ENCODE peak calls at places on chromosomes 12 and 14, in seven cellular contexts. H is adrenal gland; O is activated CD4-positive, alpha-beta T cell treated with anti-CD3 and anti-CD28 coated beads, Interleukin-2, amount 10 ng/mL, durations not matched to agents 7 days and 5 days; R is foreskin fibroblast; E is BJ; W is neural crest cell; S is substantia nigra. B is an unnamed sample.

GRCh38 chr14:88729159-88729558 is 63.6 kb downstream of the EML5 start:
- DNase-seq in S (no peak), E (no peak), H (no peak), O (no peak), W (no peak), R (no peak), B (no peak)

GRCh38 chr14:44404599-44405349 is 102.3 kb downstream of the FSCB start:
- DNase-seq in R (no peak), O (no peak), H (no peak), E (no peak), W (no peak), S (no peak), B (no peak)

GRCh38 chr12:126883737-126884136 is 1383.2 kb upstream of the TMEM132C start:
- DNase-seq in E (no peak), S (no peak), H (no peak), R (no peak), W (no peak), O (no peak), B (no peak)

GRCh38 chr14:90900712-90901111 is 84.5 kb upstream of the TTC7B start:
- DNase-seq in E (no peak), W (no peak), O (no peak), H (no peak), R (no peak), S (no peak), B (no peak)

GRCh38 chr12:117441751-117442150 is 80.3 kb upstream of the NOS1 start:
- DNase-seq in O (no peak), S (peak; percentile 69), H (peak; percentile 58), E (no peak), R (no peak), W (no peak), B (no peak)

GRCh38 chr14:98189944-98190343 is 1082.1 kb downstream of the BCL11B start:
- DNase-seq in R (no peak), H (no peak), W (no peak), S (no peak), E (no peak), O (no peak), B (no peak)

GRCh38 chr14:101815994-101816393 is 54.5 kb downstream of the PPP2R5C start:
- DNase-seq in R (no peak), W (no peak), H (no peak), O (no peak), S (no peak), E (no peak), B (no peak)

GRCh38 chr12:92539966-92540791 is 162.6 kb upstream of the PLEKHG7 start:
- DNase-seq in O (peak; percentile 29), S (peak; percentile 5), E (no peak), R (no peak), H (no peak), W (peak; percentile 12), B (peak; percentile 21)

GRCh38 chr12:98939350-98939749 is 294.3 kb downstream of the APAF1 start:
- DNase-seq in S (peak; percentile 6), R (peak; percentile 8), H (no peak), E (peak; percentile 0), W (no peak), O (no peak), B (no peak)

GRCh38 chr14:86072134-86072894 is 542.4 kb downstream of the FLRT2 start:
- DNase-seq in O (no peak), E (no peak), H (no peak), W (no peak), R (no peak), S (no peak), B (no peak)

GRCh38 chr12:20350495-20350894 is 17.8 kb upstream of the PDE3A start:
- DNase-seq in R (no peak), S (no peak), O (no peak), E (no peak), H (no peak), W (no peak), B (no peak)

GRCh38 chr12:28998662-28999120 is 150.4 kb upstream of the FAR2 start:
- DNase-seq in S (no peak), O (no peak), E (peak; percentile 3), H (peak; percentile 16), W (no peak), R (peak; percentile 46), B (no peak)

GRCh38 chr14:50230601-50231474 is 540 bp downstream of the SOS2 start:
- DNase-seq in H (peak; percentile 65), W (peak; percentile 40), O (peak; percentile 50), E (no peak), R (peak; percentile 27), S (peak; percentile 32), B (peak; percentile 59)

GRCh38 chr12:93122089-93122488 is 193.0 kb upstream of the EEA1 start:
- DNase-seq in S (no peak), R (peak; percentile 91), H (no peak), O (no peak), W (no peak), E (no peak), B (no peak)

GRCh38 chr12:2336409-2336829 is 283.6 kb downstream of the CACNA1C start:
- DNase-seq in R (peak; percentile 91), O (no peak), S (no peak), H (no peak), E (peak; percentile 91), W (no peak), B (no peak)

GRCh38 chr14:38207342-38207741 is 362 bp upstream of the SSTR1 start:
- DNase-seq in S (no peak), O (no peak), H (no peak), R (no peak), W (no peak), E (no peak), B (no peak)

GRCh38 chr12:92571169-92571568 is 131.6 kb upstream of the PLEKHG7 start:
- DNase-seq in W (no peak), R (no peak), S (no peak), H (no peak), E (no peak), O (no peak), B (no peak)

GRCh38 chr12:84822541-84822940 is 90.1 kb downstream of the SLC6A15 start:
- DNase-seq in O (no peak), R (peak; percentile 18), S (no peak), H (no peak), E (peak; percentile 42), W (no peak), B (no peak)

GRCh38 chr12:28878629-28879028 is 270.4 kb upstream of the FAR2 start:
- DNase-seq in W (no peak), H (no peak), R (no peak), O (no peak), E (no peak), S (no peak), B (no peak)

GRCh38 chr12:46110220-46110700 is 119.9 kb upstream of the SCAF11 start:
- DNase-seq in O (no peak), W (no peak), S (no peak), E (no peak), H (no peak), R (no peak), B (no peak)

GRCh38 chr14:91570021-91570420 is 59.9 kb upstream of the PPP4R3A start:
- DNase-seq in O (no peak), S (no peak), E (no peak), H (no peak), W (no peak), R (no peak), B (no peak)

GRCh38 chr12:65500121-65500846 is 221.8 kb downstream of the MSRB3 start:
- DNase-seq in E (no peak), O (no peak), H (no peak), R (no peak), S (no peak), W (no peak), B (no peak)

GRCh38 chr12:9333129-9333528 is 124.9 kb upstream of the PZP start:
- DNase-seq in O (no peak), S (no peak), R (no peak), H (no peak), E (no peak), W (no peak), B (no peak)

GRCh38 chr12:111687255-111687654 is 1.4 kb downstream of the ACAD10 start:
- DNase-seq in R (no peak), S (no peak), E (no peak), O (peak; percentile 16), W (no peak), H (no peak), B (no peak)

GRCh38 chr12:20596036-20596435 is 99.1 kb upstream of the SLCO1C1 start:
- DNase-seq in S (no peak), H (no peak), R (no peak), O (no peak), E (no peak), W (no peak), B (no peak)

GRCh38 chr12:50581226-50582184 is 76.7 kb downstream of the DIP2B start:
- DNase-seq in R (peak; percentile 26), S (no peak), H (no peak), O (no peak), E (no peak), W (no peak), B (no peak)

GRCh38 chr14:98903371-98903770 is 368.6 kb downstream of the BCL11B start:
- DNase-seq in W (no peak), S (no peak), O (no peak), H (no peak), E (no peak), R (no peak), B (no peak)

GRCh38 chr12:78584695-78585094 is 279.9 kb upstream of the SYT1 start:
- DNase-seq in W (no peak), E (no peak), H (no peak), S (no peak), O (no peak), R (no peak), B (no peak)

GRCh38 chr12:541676-542289 is 82.0 kb downstream of the B4GALNT3 start:
- DNase-seq in O (no peak), R (no peak), E (no peak), S (no peak), W (no peak), H (no peak), B (no peak)

GRCh38 chr12:108850854-108851573 is 6.4 kb downstream of the SSH1 start:
- DNase-seq in R (no peak), S (peak; percentile 79), W (no peak), E (no peak), H (no peak), O (no peak), B (no peak)

GRCh38 chr14:91373591-91374245 is 43.9 kb downstream of the CCDC88C start:
- DNase-seq in H (no peak), W (no peak), S (no peak), O (peak; percentile 68), E (no peak), R (no peak), B (peak; percentile 54)

GRCh38 chr12:121810234-121810817 is 6.5 kb downstream of the SETD1B start:
- DNase-seq in H (no peak), W (no peak), O (no peak), S (no peak), E (no peak), R (no peak), B (no peak)

GRCh38 chr14:53847057-53847456 is 109.6 kb downstream of the BMP4 start:
- DNase-seq in W (no peak), S (no peak), H (no peak), R (no peak), O (no peak), E (no peak), B (no peak)

GRCh38 chr12:50380761-50381325 is 15.6 kb downstream of the FAM186A start:
- DNase-seq in W (no peak), H (no peak), O (no peak), E (no peak), R (no peak), S (no peak), B (no peak)

GRCh38 chr12:18297883-18298282 is 36.6 kb downstream of the PIK3C2G start:
- DNase-seq in W (no peak), E (no peak), H (no peak), R (no peak), O (no peak), S (no peak), B (no peak)

GRCh38 chr12:700061-700460 is 36.8 kb upstream of the NINJ2 start:
- DNase-seq in S (no peak), W (no peak), R (no peak), E (no peak), O (no peak), H (no peak), B (no peak)

GRCh38 chr14:87813211-87813610 is 179.8 kb downstream of the GALC start:
- DNase-seq in E (no peak), H (no peak), R (no peak), S (no peak), W (no peak), O (no peak), B (no peak)